ENCODE peak calls at places on chromosomes 2 and 18, in six cellular contexts. K, G, Z, N, P and R are unnamed samples.

GRCh38 chr2:160970052-160970846 is 190.0 kb upstream of the TANK start:
- DNase-seq in K (peak; percentile 59), G (peak; percentile 72), Z (no peak), N (peak; percentile 77), P (no peak), R (peak; percentile 72)

GRCh38 chr18:46917808-46918600 is 602 bp downstream of the KATNAL2 start:
- DNase-seq in K (no peak), G (peak; percentile 20), Z (no peak), N (no peak), P (peak; percentile 7), R (no peak)

GRCh38 chr2:241451840-241452461 is 56.4 kb downstream of the STK25 start:
- DNase-seq in K (no peak), G (no peak), Z (no peak), N (no peak), P (no peak), R (no peak)

GRCh38 chr2:20157606-20157970 is 67.3 kb downstream of the SDC1 start:
- DNase-seq in K (no peak), G (no peak), Z (no peak), N (no peak), P (no peak), R (no peak)

GRCh38 chr2:181073896-181074295 is 93.5 kb downstream of the UBE2E3 start:
- DNase-seq in K (no peak), G (no peak), Z (no peak), N (no peak), P (no peak), R (no peak)

GRCh38 chr18:69795785-69796184 is 151.9 kb downstream of the CD226 start:
- DNase-seq in K (peak; percentile 7), G (no peak), Z (no peak), N (no peak), P (no peak), R (no peak)

GRCh38 chr2:240460781-240461431 is 25.4 kb downstream of the GPC1 start:
- DNase-seq in K (no peak), G (no peak), Z (no peak), N (no peak), P (no peak), R (no peak)

GRCh38 chr2:75309596-75310290 is 110.4 kb upstream of the TACR1 start:
- DNase-seq in K (no peak), G (no peak), Z (no peak), N (peak; percentile 14), P (no peak), R (peak; percentile 25)

GRCh38 chr2:220269421-220269820 is 642.0 kb downstream of the SLC4A3 start:
- DNase-seq in K (no peak), G (no peak), Z (no peak), N (no peak), P (no peak), R (no peak)

GRCh38 chr2:128995086-128995485 is 676.4 kb upstream of the HS6ST1 start:
- DNase-seq in K (no peak), G (no peak), Z (no peak), N (no peak), P (no peak), R (no peak)

GRCh38 chr2:211473116-211473515 is 916.7 kb downstream of the CPS1 start:
- DNase-seq in K (no peak), G (no peak), Z (no peak), N (no peak), P (no peak), R (no peak)

GRCh38 chr2:241942416-241943208 is 73.1 kb downstream of the RTP5 start:
- DNase-seq in K (no peak), G (no peak), Z (no peak), N (no peak), P (no peak), R (no peak)

GRCh38 chr2:64054166-64054915 is 35.1 kb upstream of the VPS54 start:
- DNase-seq in K (no peak), G (no peak), Z (no peak), N (no peak), P (no peak), R (no peak)